ENCODE peak calls at places on chromosomes 6 and 20, in five cellular contexts. M, F, S, T and N are unnamed samples.
A peak's percentile ranks its signal among the peaks of the same experiment; 100 is the strongest.

GRCh38 chr20:17928633-17929311 is 39.8 kb downstream of the SNX5 start:
- DNase-seq in M (no peak), F (peak; percentile 48), S (no peak), T (no peak), N (no peak)

GRCh38 chr6:26296857-26297648 is 67.9 kb upstream of the BTN3A2 start:
- DNase-seq in M (no peak), F (no peak), S (no peak), T (no peak), N (no peak)

GRCh38 chr6:144063744-144064401 is 31.5 kb downstream of the SF3B5 start:
- DNase-seq in M (peak; percentile 89), F (peak; percentile 91), S (no peak), T (peak; percentile 72), N (peak; percentile 80)

GRCh38 chr6:76448109-76448508 is 375.6 kb upstream of the IMPG1 start:
- DNase-seq in M (no peak), F (no peak), S (no peak), T (no peak), N (no peak)

GRCh38 chr6:153123801-153124200 is 7.3 kb downstream of the RGS17 start:
- DNase-seq in M (no peak), F (no peak), S (no peak), T (no peak), N (no peak)

GRCh38 chr20:36573798-36574277 is 441 bp downstream of the TGIF2 start:
- DNase-seq in M (no peak), F (peak; percentile 34), S (no peak), T (peak; percentile 56), N (no peak)

GRCh38 chr6:1424306-1424927 is 35.0 kb downstream of the FOXF2 start:
- DNase-seq in M (no peak), F (peak; percentile 55), S (peak; percentile 82), T (peak; percentile 87), N (no peak)

GRCh38 chr6:30776361-30777223 is 32.2 kb upstream of the IER3 start:
- DNase-seq in M (no peak), F (no peak), S (no peak), T (no peak), N (no peak)

GRCh38 chr6:36612101-36612625 is 18.0 kb downstream of the SRSF3 start:
- DNase-seq in M (no peak), F (no peak), S (no peak), T (no peak), N (no peak)